ENCODE peak calls at places on chromosomes 7 and 10, in nine cellular contexts. A is Peyer's patch; Q is CD8-positive, alpha-beta memory T cell; W is hepatocyte; Z is right lobe of liver; X is colonic mucosa; F is effector memory CD4-positive, alpha-beta T cell; E is tibial artery; U is heart right ventricle. O is an unnamed sample.

GRCh38 chr10:65133652-65134051 is 1612.5 kb downstream of the REEP3 start:
- DNase-seq in A (no peak), E (no peak), Q (no peak), X (no peak), W (no peak), F (no peak), Z (no peak), U (no peak), O (no peak)

GRCh38 chr10:78905940-78906308 is 162.8 kb upstream of the ZMIZ1 start:
- DNase-seq in W (no peak), A (peak; percentile 32), F (no peak), Q (no peak), Z (no peak), U (no peak), X (no peak), E (no peak), O (no peak)

GRCh38 chr10:11856678-11857077 is 33.5 kb downstream of the PROSER2 start:
- DNase-seq in Q (no peak), X (no peak), U (no peak), E (no peak), A (peak; percentile 19), F (no peak), Z (no peak), W (no peak), O (no peak)

GRCh38 chr10:132986576-132986975 is 44.2 kb upstream of the CFAP46 start:
- DNase-seq in W (no peak), F (no peak), E (no peak), X (no peak), U (no peak), Z (peak; percentile 39), A (no peak), Q (no peak), O (no peak)

GRCh38 chr7:104627516-104627915 is 299.1 kb downstream of the LHFPL3 start:
- DNase-seq in W (peak; percentile 64), X (no peak), Z (no peak), U (no peak), Q (no peak), A (no peak), E (no peak), F (no peak), O (no peak)

GRCh38 chr7:150740053-150740452 is 2.8 kb downstream of the GIMAP5 start:
- DNase-seq in W (no peak), E (no peak), U (no peak), F (no peak), A (no peak), Q (no peak), Z (no peak), X (no peak), O (peak; percentile 46)

GRCh38 chr7:55130554-55131198 is 111.9 kb downstream of the EGFR start:
- DNase-seq in Z (no peak), W (no peak), F (no peak), A (no peak), Q (no peak), X (no peak), U (peak; percentile 45), E (peak; percentile 52), O (no peak)

GRCh38 chr10:32139223-32140073 is 83.2 kb upstream of the KIF5B start:
- DNase-seq in A (peak; percentile 84), Q (no peak), Z (peak; percentile 69), X (peak; percentile 89), U (peak; percentile 78), F (no peak), E (peak; percentile 93), W (peak; percentile 79), O (no peak)

GRCh38 chr10:7333995-7334964 is 76.6 kb downstream of the SFMBT2 start:
- DNase-seq in X (no peak), A (no peak), Q (no peak), E (no peak), Z (peak; percentile 58), F (no peak), W (no peak), U (no peak), O (no peak)

GRCh38 chr10:17965649-17966048 is 13.9 kb downstream of the SLC39A12 start:
- DNase-seq in X (peak; percentile 39), E (no peak), U (no peak), W (no peak), A (no peak), Z (no peak), F (no peak), Q (no peak), O (no peak)
- H3K27ac ChIP-seq in X (no peak overlapping the region), E (no peak overlapping the region), U (no peak overlapping the region), W (no peak overlapping the region), A (no peak overlapping the region), Z (no peak overlapping the region), F (no peak overlapping the region), Q (no peak overlapping the region), O (no peak overlapping the region)

DNA sequence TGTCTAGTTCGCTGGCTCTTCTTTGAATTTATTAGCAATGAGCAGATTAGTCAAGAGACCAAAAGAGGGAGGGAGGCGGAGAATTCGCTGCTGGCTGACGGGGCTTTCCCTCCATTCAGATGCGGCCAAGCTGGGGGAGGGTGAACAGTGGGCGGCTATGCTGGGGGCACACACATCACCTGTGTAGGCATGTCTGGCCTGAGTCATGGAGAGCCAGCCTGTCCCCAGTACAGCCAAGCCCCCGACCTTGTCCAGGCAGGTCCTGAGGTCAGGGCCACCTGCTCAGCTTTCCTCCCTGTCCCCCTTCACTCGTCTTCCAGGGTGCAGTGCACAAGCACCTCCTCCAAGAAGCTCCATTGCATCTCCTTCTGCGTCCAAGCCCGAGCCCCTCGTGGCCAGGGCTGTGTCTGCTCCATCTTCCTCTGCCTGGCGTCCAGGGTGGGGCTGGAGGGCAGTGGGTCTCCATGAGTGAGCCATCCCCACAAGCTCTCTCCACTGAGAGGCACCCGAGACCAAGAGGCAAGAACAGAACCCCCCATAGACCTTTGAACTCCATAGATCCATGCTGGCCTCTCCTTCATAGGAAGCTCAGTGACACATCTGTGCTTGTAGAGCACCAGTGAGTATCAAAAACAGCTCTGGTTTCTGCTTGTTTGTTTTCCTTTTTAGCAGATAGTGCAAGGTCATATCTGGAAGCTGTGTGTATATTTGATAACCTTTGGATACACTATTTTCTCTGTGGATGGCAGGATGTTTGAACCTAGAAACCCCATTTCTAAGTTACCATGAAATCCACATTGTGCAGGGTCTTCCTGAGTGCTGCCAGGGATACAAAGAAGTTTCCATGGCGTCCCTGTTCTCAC is 1.9 kb upstream of the DEPP1 start:
- DNase-seq in W (no peak), F (no peak), Z (no peak), X (no peak), E (peak; percentile 22), A (peak; percentile 34), Q (no peak), U (no peak), O (no peak)
- H3K4me1 ChIP-seq in W (peaks cover 65% of the 10 kb centered on the region), F (no peaks in the 10 kb centered on the region), Z (no peaks in the 10 kb centered on the region), X (peaks cover 19% of the 10 kb centered on the region), E (peaks cover 83% of the 10 kb centered on the region), A (no peaks in the 10 kb centered on the region), Q (no peaks in the 10 kb centered on the region), U (peaks cover 100% of the 10 kb centered on the region), O (no peaks in the 10 kb centered on the region)

DNA sequence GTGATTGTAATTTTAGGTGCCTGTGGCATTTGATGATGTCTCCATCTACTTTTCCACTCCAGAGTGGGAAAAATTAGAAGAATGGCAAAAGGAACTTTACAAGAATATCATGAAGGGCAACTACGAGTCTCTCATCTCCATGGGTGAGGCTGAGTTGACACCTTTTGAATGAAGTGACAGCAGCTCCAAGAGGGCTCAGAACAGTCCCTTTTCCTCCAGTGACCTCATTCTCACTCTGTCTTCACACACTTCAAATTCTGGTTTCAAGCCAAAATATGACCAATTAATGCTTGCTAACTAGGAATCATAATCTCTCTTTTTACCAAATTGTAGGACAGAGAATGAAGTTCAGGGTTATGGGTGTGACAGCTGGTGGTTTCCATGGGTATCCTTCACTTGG is 18.9 kb downstream of the ZNF398 start:
- DNase-seq in Q (no peak), U (no peak), A (no peak), E (no peak), F (no peak), X (no peak), Z (no peak), W (no peak), O (no peak)
- H3K36me3 ChIP-seq in Q (peaks cover 21% of the 10 kb centered on the region), U (peaks cover 100% of the 10 kb centered on the region), A (no peaks in the 10 kb centered on the region), E (peaks cover 100% of the 10 kb centered on the region), F (peaks cover 32% of the 10 kb centered on the region), X (peaks cover 6% of the 10 kb centered on the region), Z (peaks cover 62% of the 10 kb centered on the region), W (no peaks in the 10 kb centered on the region), O (peaks cover 20% of the 10 kb centered on the region)

GRCh38 chr10:71694039-71694471 is 25.5 kb downstream of the C10orf105 start:
- DNase-seq in A (no peak), X (no peak), E (no peak), W (no peak), Q (no peak), Z (no peak), F (no peak), U (no peak), O (no peak)
- H3K27ac ChIP-seq in A (no peak overlapping the region), X (no peak overlapping the region), E (no peak overlapping the region), W (no peak overlapping the region), Q (no peak overlapping the region), Z (peak overlapping the region; percentile 51), F (no peak overlapping the region), U (peak overlapping the region; percentile 73), O (no peak overlapping the region)